ENCODE peak calls at places on chromosomes 12 and 14, in ten cellular contexts. G is sigmoid colon, H is SJCRH30, Z is body of pancreas, I is right lobe of liver, E is fibroblast of lung, A is choroid plexus epithelial cell, F is aorta, K is PC-3, L is foreskin fibroblast. N is an unnamed sample.

GRCh38 chr14:76117789-76118188 is 33.9 kb upstream of the GPATCH2L start:
- DNase-seq in Z (no peak), A (no peak), E (no peak), L (no peak), F (no peak), H (peak; percentile 14), G (no peak), K (no peak), I (no peak), N (no peak)

GRCh38 chr12:93430280-93430679 is 11.5 kb downstream of the UBE2N start:
- DNase-seq in A (no peak), H (no peak), L (no peak), I (no peak), F (no peak), K (no peak), G (no peak), E (no peak), Z (no peak), N (no peak)

GRCh38 chr12:83958997-83959396 is 953.6 kb downstream of the SLC6A15 start:
- DNase-seq in G (no peak), K (peak; percentile 75), F (no peak), A (peak; percentile 31), I (no peak), E (no peak), L (peak; percentile 51), Z (no peak), H (no peak), N (no peak)

GRCh38 chr12:53145383-53145782 is 35.1 kb upstream of the ZNF740 start:
- DNase-seq in Z (peak; percentile 53), K (no peak), H (no peak), I (peak; percentile 89), L (peak; percentile 78), A (no peak), F (no peak), G (no peak), E (peak; percentile 72), N (no peak)

GRCh38 chr12:15856097-15856982 is 25.8 kb upstream of the STRAP start:
- DNase-seq in H (peak; percentile 30), E (peak; percentile 85), A (peak; percentile 90), I (peak; percentile 59), F (no peak), Z (peak; percentile 52), G (no peak), K (peak; percentile 81), L (peak; percentile 86), N (peak; percentile 31)

GRCh38 chr12:93599192-93599591 is 26.7 kb downstream of the SOCS2 start:
- DNase-seq in E (no peak), A (no peak), H (no peak), I (no peak), L (no peak), F (no peak), Z (no peak), G (no peak), K (no peak), N (no peak)

GRCh38 chr12:33605776-33606175 is 166.2 kb upstream of the SYT10 start:
- DNase-seq in G (no peak), E (no peak), K (peak; percentile 50), L (no peak), F (no peak), H (no peak), Z (no peak), I (no peak), A (peak; percentile 62), N (no peak)

GRCh38 chr12:115990241-115990640 is 287.3 kb downstream of the MED13L start:
- DNase-seq in G (no peak), H (no peak), Z (no peak), F (no peak), E (no peak), I (no peak), A (no peak), L (no peak), K (no peak), N (no peak)

GRCh38 chr14:36094963-36095362 is 81.6 kb downstream of the PTCSC3 start:
- DNase-seq in H (no peak), G (no peak), I (no peak), Z (no peak), L (no peak), K (no peak), F (no peak), A (no peak), E (no peak), N (no peak)
- H3K4me3 ChIP-seq in H (no peak overlapping the region), G (no peak overlapping the region), I (no peak overlapping the region), Z (no peak overlapping the region), L (no peak overlapping the region), K (no peak overlapping the region), F (no peak overlapping the region), A (no peak overlapping the region), E (no peak overlapping the region), N (no peak overlapping the region)

GRCh38 chr14:68499451-68499850 is 293.4 kb downstream of the ZFP36L1 start:
- DNase-seq in L (no peak), F (no peak), K (no peak), Z (no peak), A (no peak), E (no peak), G (no peak), I (no peak), H (no peak), N (no peak)

GRCh38 chr14:68502196-68502595 is 290.7 kb downstream of the ZFP36L1 start:
- DNase-seq in I (no peak), Z (no peak), E (no peak), K (no peak), H (no peak), A (no peak), L (no peak), G (no peak), F (no peak), N (no peak)

GRCh38 chr14:68503186-68503825 is 289.6 kb downstream of the ZFP36L1 start:
- DNase-seq in F (no peak), L (no peak), K (no peak), H (no peak), I (no peak), E (no peak), Z (no peak), A (no peak), G (no peak), N (no peak)

GRCh38 chr14:68501621-68502052 is 291.2 kb downstream of the ZFP36L1 start:
- DNase-seq in H (no peak), I (no peak), A (peak; percentile 32), F (peak; percentile 75), Z (peak; percentile 82), K (no peak), E (no peak), L (no peak), G (no peak), N (no peak)

DNA sequence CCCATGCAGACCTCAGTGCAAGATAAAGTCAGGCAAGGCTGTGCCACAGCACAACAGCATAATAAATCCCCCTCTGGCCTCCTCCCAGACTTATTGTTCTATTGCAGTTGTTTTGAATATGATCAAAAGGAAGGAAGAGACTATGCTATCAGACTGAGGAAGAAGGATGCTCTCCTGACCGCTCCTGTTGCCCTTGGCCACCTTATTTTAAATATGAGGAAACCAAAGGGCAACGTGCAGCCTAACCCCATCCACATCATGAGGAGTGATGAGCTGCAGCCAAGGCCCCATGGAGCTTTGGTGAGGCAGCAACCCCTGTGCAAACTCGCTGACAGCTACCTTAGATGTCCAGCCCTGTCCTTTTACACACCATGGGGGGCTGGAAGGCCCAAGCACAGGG is 291.7 kb downstream of the ZFP36L1 start:
- DNase-seq in H (no peak), I (no peak), L (no peak), E (no peak), A (no peak), F (no peak), K (no peak), G (no peak), Z (no peak), N (no peak)
- H3K4me3 ChIP-seq in H (no peak overlapping the region), I (no peak overlapping the region), L (no peak overlapping the region), E (no peak overlapping the region), A (no peak overlapping the region), F (no peak overlapping the region), K (no peak overlapping the region), G (no peak overlapping the region), Z (no peak overlapping the region), N (no peak overlapping the region)

DNA sequence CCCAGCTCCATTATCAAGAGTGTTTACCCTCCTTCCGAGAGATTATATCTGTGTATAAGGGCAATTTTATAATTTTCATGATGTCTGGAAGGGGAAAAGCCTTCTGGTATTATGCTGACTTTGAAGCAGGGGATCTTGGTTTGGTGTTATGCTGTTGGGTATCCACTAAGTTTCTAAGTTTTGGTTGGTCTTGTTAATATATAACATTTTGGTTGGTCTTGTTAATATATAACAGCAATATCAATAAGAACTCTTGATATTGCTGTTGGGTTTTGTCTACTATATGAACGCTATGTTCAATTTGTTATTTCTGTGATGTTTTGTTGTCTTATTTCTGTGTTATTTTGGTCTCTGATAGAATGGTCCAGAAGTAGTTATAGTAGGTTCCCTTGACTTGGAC is 349.2 kb upstream of the LRFN5 start:
- DNase-seq in H (no peak), I (no peak), L (no peak), Z (no peak), E (no peak), K (no peak), A (no peak), F (no peak), G (no peak), N (no peak)
- H3K4me3 ChIP-seq in H (no peak overlapping the region), I (no peak overlapping the region), L (no peak overlapping the region), Z (no peak overlapping the region), E (no peak overlapping the region), K (no peak overlapping the region), A (no peak overlapping the region), F (no peak overlapping the region), G (no peak overlapping the region), N (no peak overlapping the region)

GRCh38 chr14:35286707-35287106 is 5.5 kb upstream of the PSMA6 start:
- DNase-seq in G (no peak), E (no peak), K (no peak), F (no peak), L (no peak), I (no peak), Z (no peak), A (no peak), H (no peak), N (no peak)

GRCh38 chr14:35287481-35288013 is 4.6 kb upstream of the PSMA6 start:
- DNase-seq in Z (no peak), K (no peak), L (no peak), E (no peak), H (no peak), A (no peak), F (no peak), I (peak; percentile 91), G (no peak), N (peak; percentile 22)

GRCh38 chr14:35289623-35290022 is 2.6 kb upstream of the PSMA6 start:
- DNase-seq in I (no peak), F (no peak), A (no peak), Z (no peak), L (no peak), K (no peak), G (no peak), H (no peak), E (no peak), N (no peak)

GRCh38 chr14:35285168-35285990 is 6.8 kb upstream of the PSMA6 start:
- DNase-seq in I (no peak), H (no peak), K (peak; percentile 33), A (no peak), L (peak; percentile 40), Z (no peak), E (no peak), G (no peak), F (no peak), N (peak; percentile 94)

DNA sequence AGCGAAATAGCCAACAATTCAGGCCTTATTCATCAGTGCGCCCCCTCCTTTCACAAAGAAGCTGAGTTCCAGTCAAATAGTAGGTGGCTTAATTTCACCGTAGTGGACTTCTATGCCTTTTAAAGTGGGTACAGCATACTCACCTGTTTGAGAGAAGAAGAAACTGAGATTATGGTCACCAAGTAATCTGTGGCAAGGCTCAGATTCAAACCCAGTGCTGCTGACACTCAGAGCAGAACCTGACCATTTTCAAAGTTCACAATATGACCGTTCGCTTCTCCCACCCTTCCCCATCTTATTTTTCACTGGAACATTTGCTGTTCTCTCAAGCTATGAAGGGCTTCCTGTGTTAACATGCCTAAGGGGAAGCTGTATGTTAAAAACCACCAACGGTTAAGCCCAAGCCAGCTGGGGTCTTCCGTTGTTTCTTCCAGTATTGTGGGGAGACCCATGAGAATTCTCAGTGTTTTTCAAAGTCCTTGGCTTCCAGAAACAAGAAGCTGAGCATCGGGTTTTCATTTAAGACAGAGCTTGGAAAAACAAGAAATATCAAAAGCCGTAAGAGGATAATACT is 6.1 kb upstream of the PSMA6 start:
- DNase-seq in F (no peak), E (no peak), Z (no peak), K (no peak), I (no peak), G (no peak), L (no peak), A (no peak), H (no peak), N (no peak)
- H3K4me3 ChIP-seq in F (no peak overlapping the region), E (no peak overlapping the region), Z (no peak overlapping the region), K (no peak overlapping the region), I (no peak overlapping the region), G (no peak overlapping the region), L (no peak overlapping the region), A (no peak overlapping the region), H (no peak overlapping the region), N (peak overlapping the region; percentile 43)

N was measured in GM12864.